ENCODE peak calls at places on chromosomes 5 and 9, in eight cellular contexts. P, W, H, V, F, C, O and Q are unnamed samples. For H3K4me1, the result is how much of the 10 kb centered on the place peaks cover.

GRCh38 chr5:122465086-122465485 is 153.0 kb downstream of the SNCAIP start:
- DNase-seq in P (no peak), W (no peak), H (no peak), V (no peak), F (no peak), C (no peak), O (no peak), Q (no peak)

GRCh38 chr5:119678351-119679028 is 49.1 kb downstream of the FAM170A start:
- DNase-seq in P (no peak), W (no peak), H (no peak), V (no peak), F (no peak), C (no peak), O (no peak), Q (no peak)

GRCh38 chr9:18658764-18659705 is 185.1 kb downstream of the ADAMTSL1 start:
- DNase-seq in P (no peak), W (peak), H (no peak), V (peak), F (no peak), C (no peak), O (no peak), Q (peak)

GRCh38 chr5:121273818-121274433 is 577.8 kb upstream of the FTMT start:
- DNase-seq in P (no peak), W (peak), H (no peak), V (peak), F (no peak), C (no peak), O (no peak), Q (peak)

GRCh38 chr5:88675159-88675757 is 207.7 kb downstream of the MEF2C start:
- DNase-seq in P (no peak), W (no peak), H (no peak), V (peak), F (no peak), C (no peak), O (no peak), Q (no peak)

GRCh38 chr5:132429451-132430440 is 60.2 kb downstream of the SLC22A5 start:
- DNase-seq in P (no peak), W (no peak), H (no peak), V (no peak), F (no peak), C (no peak), O (no peak), Q (no peak)

GRCh38 chr5:89037090-89037489 is 154.1 kb upstream of the MEF2C start:
- DNase-seq in P (no peak), W (peak), H (no peak), V (peak), F (no peak), C (no peak), O (no peak), Q (peak)

GRCh38 chr9:2662496-2662895 is 40.9 kb downstream of the VLDLR start:
- DNase-seq in P (no peak), W (no peak), H (no peak), V (no peak), F (peak), C (no peak), O (no peak), Q (no peak)

GRCh38 chr5:4700082-4700481 is 440.0 kb upstream of the ADAMTS16 start:
- DNase-seq in P (no peak), W (peak), H (no peak), V (peak), F (peak), C (no peak), O (peak), Q (peak)

GRCh38 chr5:181071257-181071656 is 31.2 kb downstream of the BTNL9 start:
- DNase-seq in P (no peak), W (no peak), H (no peak), V (no peak), F (no peak), C (no peak), O (no peak), Q (no peak)

GRCh38 chr5:176415240-176416122 is 858 bp downstream of the CLTB start:
- DNase-seq in P (peak), W (peak), H (peak), V (peak), F (peak), C (peak), O (peak), Q (peak)

GRCh38 chr5:155049569-155050383 is 36.2 kb downstream of the KIF4B start:
- DNase-seq in P (no peak), W (peak), H (no peak), V (no peak), F (peak), C (no peak), O (no peak), Q (peak)

GRCh38 chr5:14760548-14761002 is 96.1 kb downstream of the OTULIN start:
- DNase-seq in P (no peak), W (no peak), H (no peak), V (no peak), F (no peak), C (no peak), O (no peak), Q (no peak)

GRCh38 chr9:133113163-133113927 is 7.7 kb downstream of the RALGDS start:
- DNase-seq in P (peak), W (peak), H (peak), V (peak), F (no peak), C (no peak), O (peak), Q (no peak)

GRCh38 chr5:76331139-76331538 is 71.9 kb upstream of the IQGAP2 start:
- DNase-seq in P (no peak), W (no peak), H (no peak), V (no peak), F (peak), C (no peak), O (no peak), Q (no peak)

GRCh38 chr9:32161209-32161608 is 223.2 kb upstream of the ACO1 start:
- DNase-seq in P (no peak), W (no peak), H (no peak), V (no peak), F (no peak), C (no peak), O (no peak), Q (no peak)

GRCh38 chr9:91162784-91163440 is 198.8 kb downstream of the AUH start:
- DNase-seq in P (peak), W (peak), H (no peak), V (peak), F (no peak), C (peak), O (peak), Q (no peak)

GRCh38 chr9:133730994-133731715 is 7.0 kb downstream of the SARDH start:
- DNase-seq in P (no peak), W (no peak), H (no peak), V (no peak), F (peak), C (no peak), O (peak), Q (no peak)

GRCh38 chr5:144237851-144238250 is 67.2 kb downstream of the KCTD16 start:
- DNase-seq in P (no peak), W (no peak), H (no peak), V (peak), F (no peak), C (no peak), O (no peak), Q (no peak)

GRCh38 chr5:148708854-148709253 is 54.5 kb upstream of the HTR4 start:
- DNase-seq in P (no peak), W (no peak), H (no peak), V (no peak), F (no peak), C (no peak), O (no peak), Q (no peak)

GRCh38 chr9:38700695-38701094 is 19.2 kb downstream of the FAM240B start:
- DNase-seq in P (no peak), W (peak), H (no peak), V (peak), F (no peak), C (no peak), O (no peak), Q (peak)

GRCh38 chr9:124594215-124594614 is 87.0 kb upstream of the NR5A1 start:
- DNase-seq in P (no peak), W (peak), H (no peak), V (no peak), F (peak), C (no peak), O (no peak), Q (no peak)

GRCh38 chr5:66427043-66427442 is 169.2 kb upstream of the MAST4 start:
- DNase-seq in P (no peak), W (no peak), H (no peak), V (no peak), F (no peak), C (no peak), O (no peak), Q (no peak)

GRCh38 chr9:70576121-70576520 is 161.7 kb upstream of the KLF9 start:
- DNase-seq in P (no peak), W (no peak), H (no peak), V (no peak), F (no peak), C (no peak), O (no peak), Q (no peak)

GRCh38 chr5:135476615-135477493 is 24.7 kb upstream of the TIFAB start:
- DNase-seq in P (no peak), W (no peak), H (no peak), V (no peak), F (no peak), C (no peak), O (no peak), Q (no peak)

GRCh38 chr9:18438300-18438925 is 35.5 kb upstream of the ADAMTSL1 start:
- DNase-seq in P (peak), W (peak), H (peak), V (peak), F (peak), C (no peak), O (peak), Q (no peak)

GRCh38 chr9:79656127-79656526 is 84.4 kb downstream of the TLE4 start:
- DNase-seq in P (no peak), W (no peak), H (no peak), V (no peak), F (no peak), C (no peak), O (no peak), Q (no peak)

GRCh38 chr9:87157366-87158031 is 210.2 kb upstream of the GAS1 start:
- DNase-seq in P (no peak), W (no peak), H (no peak), V (peak), F (no peak), C (no peak), O (no peak), Q (peak)

GRCh38 chr9:87890866-87891265 is 8.2 kb downstream of the SPATA31E1 start:
- DNase-seq in P (peak), W (no peak), H (no peak), V (no peak), F (no peak), C (no peak), O (no peak), Q (no peak)

GRCh38 chr5:51345106-51345505 is 38.1 kb upstream of the ISL1 start:
- DNase-seq in P (no peak), W (no peak), H (no peak), V (peak), F (no peak), C (no peak), O (no peak), Q (peak)

GRCh38 chr9:19431361-19432171 is 22.8 kb downstream of the ACER2 start:
- DNase-seq in P (no peak), W (peak), H (peak), V (peak), F (no peak), C (no peak), O (no peak), Q (no peak)

GRCh38 chr9:112743216-112743835 is 7.2 kb upstream of the SNX30 start:
- DNase-seq in P (no peak), W (no peak), H (no peak), V (peak), F (no peak), C (no peak), O (no peak), Q (no peak)

GRCh38 chr5:52922384-52922783 is 66.8 kb upstream of the ITGA2 start:
- DNase-seq in P (no peak), W (peak), H (no peak), V (peak), F (peak), C (no peak), O (no peak), Q (peak)

GRCh38 chr5:175654346-175654745 is 3.5 kb upstream of the HRH2 start:
- DNase-seq in P (no peak), W (no peak), H (no peak), V (no peak), F (no peak), C (no peak), O (no peak), Q (no peak)

GRCh38 chr9:138100711-138101349 is 223.2 kb downstream of the CACNA1B start:
- DNase-seq in P (peak), W (no peak), H (no peak), V (no peak), F (peak), C (no peak), O (peak), Q (no peak)

GRCh38 chr9:95342571-95342970 is 25.1 kb upstream of the FANCC start:
- DNase-seq in P (no peak), W (no peak), H (no peak), V (no peak), F (no peak), C (no peak), O (no peak), Q (no peak)

GRCh38 chr9:12777149-12778010 is 2.6 kb downstream of the LURAP1L start:
- DNase-seq in P (no peak), W (no peak), H (no peak), V (no peak), F (no peak), C (no peak), O (no peak), Q (no peak)

GRCh38 chr9:6598249-6598725 is 47.2 kb downstream of the GLDC start:
- DNase-seq in P (no peak), W (peak), H (no peak), V (no peak), F (no peak), C (no peak), O (no peak), Q (peak)
- TF ChIP-seq CTCF in P (no peak), W (no peak), H (no peak), V (no peak), F (no peak), C (no peak), O (no peak), Q (no peak)

GRCh38 chr5:177473461-177473991 is at the start of gene DBN1:
- DNase-seq in P (no peak), W (peak), H (no peak), V (no peak), F (peak), C (peak), O (peak), Q (no peak)
- H3K4me1 ChIP-seq in P (under half), W (under half), H (under half), V (half or more), F (under half), C (under half), O (under half), Q (under half)

GRCh38 chr5:141512390-141513020 is 23.6 kb downstream of the PCDHGC5 start:
- DNase-seq in P (peak), W (peak), H (peak), V (peak), F (peak), C (peak), O (peak), Q (peak)
- H3K4me3 ChIP-seq in P (peak), W (peak), H (peak), V (peak), F (peak), C (peak), O (peak), Q (no peak)

DNA sequence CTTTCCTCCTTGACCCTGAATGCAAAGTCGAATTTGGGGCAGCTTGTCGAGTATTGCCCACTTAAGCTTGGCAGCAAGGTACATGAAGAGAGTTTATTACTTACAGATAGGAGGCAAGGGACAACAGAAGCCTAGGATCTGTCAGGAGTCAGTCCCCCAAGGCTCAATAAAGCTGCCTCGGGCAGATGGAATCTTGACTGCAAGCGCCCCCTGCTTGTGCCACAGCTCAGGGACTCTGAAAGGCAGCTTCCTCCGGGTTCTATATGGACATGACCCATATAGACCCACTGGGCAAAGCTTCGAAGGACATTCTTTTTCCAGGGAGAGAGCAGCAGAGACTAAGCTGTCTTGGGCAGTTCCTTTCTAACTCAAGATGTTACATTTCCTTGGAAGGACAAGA is 971.5 kb downstream of the EFNA5 start:
- DNase-seq in P (no peak), W (no peak), H (no peak), V (no peak), F (peak), C (no peak), O (no peak), Q (no peak)
- TF ChIP-seq CTCF in P (no peak), W (no peak), H (no peak), V (no peak), F (peak), C (no peak), O (no peak), Q (no peak)